ENCODE peak calls at places on chromosomes 2 and 18, in six cellular contexts. E, F, O, I, A and V are unnamed samples.

GRCh38 chr2:32947484-32948143 is 861 bp downstream of the LTBP1 start:
- DNase-seq in I (peak), O (peak), A (peak), F (peak), E (peak), V (no peak)

GRCh38 chr2:134567666-134568065 is 151.1 kb downstream of the TMEM163 start:
- DNase-seq in I (no peak), E (no peak), O (no peak), F (no peak), A (no peak), V (no peak)

GRCh38 chr2:174997110-174997509 is 8.1 kb downstream of the CHN1 start:
- DNase-seq in I (no peak), E (no peak), A (no peak), O (no peak), F (no peak), V (no peak)

GRCh38 chr18:13178976-13179375 is 39.6 kb upstream of the LDLRAD4 start:
- DNase-seq in F (no peak), O (no peak), E (peak), I (no peak), A (peak), V (no peak)

GRCh38 chr18:34957119-34957863 is 83.9 kb upstream of the MAPRE2 start:
- DNase-seq in A (peak), I (no peak), F (no peak), E (no peak), O (no peak), V (no peak)

GRCh38 chr2:46748121-46748520 is 167.5 kb downstream of the MCFD2 start:
- DNase-seq in O (no peak), F (no peak), E (peak), A (peak), I (no peak), V (no peak)

GRCh38 chr2:206776432-206776831 is 11.0 kb downstream of the FASTKD2 start:
- DNase-seq in E (no peak), A (no peak), I (no peak), O (no peak), F (no peak), V (no peak)

GRCh38 chr2:40872580-40872979 is 420.7 kb upstream of the SLC8A1 start:
- DNase-seq in O (no peak), F (no peak), A (no peak), E (no peak), I (no peak), V (no peak)

GRCh38 chr2:54771166-54771565 is 47.7 kb downstream of the EML6 start:
- DNase-seq in A (peak), O (no peak), I (no peak), E (peak), F (peak), V (no peak)

GRCh38 chr2:109195193-109196045 is 66.4 kb downstream of the SH3RF3 start:
- DNase-seq in E (no peak), A (no peak), O (no peak), I (peak), F (no peak), V (no peak)

GRCh38 chr2:101036562-101036961 is 34.5 kb downstream of the RPL31 start:
- DNase-seq in F (peak), E (peak), A (peak), I (no peak), O (no peak), V (no peak)

DNA sequence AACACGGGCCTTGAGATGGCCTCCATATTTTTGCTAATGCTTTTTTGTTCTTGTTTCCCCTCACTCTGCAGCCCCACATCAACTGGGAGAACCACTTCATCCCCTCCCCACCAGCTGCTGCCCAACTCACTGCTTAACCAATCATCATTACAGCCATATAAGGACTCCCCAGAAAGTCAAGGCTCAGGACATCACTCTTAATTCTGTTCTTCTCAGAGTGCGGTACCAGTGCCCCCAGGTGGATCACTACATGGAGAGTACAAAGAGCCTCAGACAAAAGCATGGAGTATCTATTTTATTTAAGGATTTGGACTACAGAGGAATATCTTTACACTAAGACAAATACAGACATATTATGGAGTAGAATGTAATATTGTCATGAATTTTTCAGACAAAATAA is 340.6 kb downstream of the PAX3 start:
- DNase-seq in E (no peak), F (no peak), A (no peak), O (no peak), I (no peak), V (no peak)
- H4K91ac ChIP-seq in E (no peak), F (no peak), A (no peak), O (no peak), I (no peak), V (no peak)

GRCh38 chr2:148613231-148614023 is 31.1 kb upstream of the EPC2 start:
- DNase-seq in A (peak), F (peak), E (no peak), I (no peak), O (no peak), V (no peak)

GRCh38 chr2:148616696-148617095 is 27.9 kb upstream of the EPC2 start:
- DNase-seq in F (no peak), A (peak), O (no peak), I (no peak), E (no peak), V (no peak)

GRCh38 chr2:148614024-148614331 is 30.6 kb upstream of the EPC2 start:
- DNase-seq in A (no peak), O (peak), E (no peak), I (peak), F (no peak), V (peak)

GRCh38 chr2:148615446-148615845 is 29.1 kb upstream of the EPC2 start:
- DNase-seq in A (peak), O (no peak), E (no peak), F (no peak), I (peak), V (no peak)

GRCh38 chr2:148614332-148615049 is 30.1 kb upstream of the EPC2 start:
- DNase-seq in I (no peak), A (peak), O (no peak), E (peak), F (peak), V (peak)
- H4K8ac ChIP-seq in I (no peak), A (no peak), O (no peak), E (no peak), F (no peak), V (no peak)

GRCh38 chr2:179686069-179686468 is 175.3 kb downstream of the ZNF385B start:
- DNase-seq in E (no peak), I (no peak), A (no peak), O (no peak), F (no peak), V (no peak)
- H4K91ac ChIP-seq in E (no peak), I (no peak), A (no peak), O (no peak), F (no peak), V (no peak)

GRCh38 chr2:47783491-47784330 is 766 bp downstream of the MSH6 start:
- DNase-seq in O (peak), E (peak), F (peak), A (peak), I (peak), V (peak)
- H4K8ac ChIP-seq in O (peak), E (no peak), F (peak), A (peak), I (no peak), V (peak)

GRCh38 chr2:128384956-128385355 is 66.3 kb upstream of the HS6ST1 start:
- DNase-seq in A (no peak), I (peak), E (no peak), O (no peak), F (no peak), V (no peak)
- H4K91ac ChIP-seq in A (no peak), I (no peak), E (no peak), O (no peak), F (no peak), V (no peak)

DNA sequence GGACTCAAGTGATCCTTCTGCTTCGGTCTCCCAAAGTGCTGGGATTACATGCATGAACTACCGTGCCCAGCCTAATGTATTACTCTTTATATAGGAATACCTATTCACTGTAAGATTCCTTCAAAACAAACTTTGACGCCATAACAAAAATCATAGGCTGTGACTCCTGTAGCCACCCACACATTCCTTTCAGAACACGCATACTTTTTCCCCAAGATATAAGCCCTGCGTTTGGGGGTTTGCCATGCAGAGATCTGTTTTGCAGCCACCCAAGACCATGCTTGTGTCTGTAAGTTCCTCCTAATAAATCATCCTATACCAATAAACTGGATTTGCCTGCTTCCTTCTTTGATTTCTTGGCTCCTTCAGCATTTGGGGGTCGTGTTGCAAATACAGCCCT is 46.0 kb upstream of the STON1 start:
- DNase-seq in I (no peak), O (no peak), A (no peak), E (peak), F (no peak), V (no peak)
- H4K8ac ChIP-seq in I (no peak), O (no peak), A (no peak), E (no peak), F (no peak), V (no peak)